ENCODE peak calls at places on chromosomes 4 and X, in nine cellular contexts. One of them, this sample, is unnamed.

GRCh38 chr4:74948279-74948678 is 15.4 kb downstream of the PARM1 start:
- DNase-seq in M059J: no peak
- DNase-seq in sciatic nerve: no peak
- DNase-seq in fibroblast of the aortic adventitia: no peak
- DNase-seq in H7: no peak
- DNase-seq in heart right ventricle: no peak
- DNase-seq in hepatic stellate cell: no peak
- DNase-seq in Calu3: peak; percentile 2
- DNase-seq in DMS153: no peak
- DNase-seq in this sample: no peak

GRCh38 chrX:136671006-136671610 is 23.1 kb downstream of the CD40LG start:
- DNase-seq in M059J: no peak
- DNase-seq in sciatic nerve: no peak
- DNase-seq in fibroblast of the aortic adventitia: no peak
- DNase-seq in H7: no peak
- DNase-seq in heart right ventricle: no peak
- DNase-seq in hepatic stellate cell: no peak
- DNase-seq in Calu3: no peak
- DNase-seq in DMS153: no peak
- DNase-seq in this sample: no peak

GRCh38 chrX:105323951-105324350 is 103.5 kb upstream of the TEX13A start:
- DNase-seq in M059J: peak; percentile 4
- DNase-seq in sciatic nerve: no peak
- DNase-seq in fibroblast of the aortic adventitia: peak; percentile 61
- DNase-seq in H7: no peak
- DNase-seq in heart right ventricle: no peak
- DNase-seq in hepatic stellate cell: peak; percentile 8
- DNase-seq in Calu3: no peak
- DNase-seq in DMS153: no peak
- DNase-seq in this sample: no peak

GRCh38 chrX:97743014-97743413 is 859.3 kb downstream of the RPA4 start:
- DNase-seq in M059J: no peak
- DNase-seq in sciatic nerve: no peak
- DNase-seq in fibroblast of the aortic adventitia: no peak
- DNase-seq in H7: no peak
- DNase-seq in heart right ventricle: no peak
- DNase-seq in hepatic stellate cell: no peak
- DNase-seq in Calu3: no peak
- DNase-seq in DMS153: no peak
- DNase-seq in this sample: no peak

GRCh38 chrX:101078716-101079115 is at the start of gene TMEM35A:
- DNase-seq in M059J: peak; percentile 53
- DNase-seq in sciatic nerve: no peak
- DNase-seq in fibroblast of the aortic adventitia: peak; percentile 44
- DNase-seq in H7: peak; percentile 36
- DNase-seq in heart right ventricle: no peak
- DNase-seq in hepatic stellate cell: no peak
- DNase-seq in Calu3: no peak
- DNase-seq in DMS153: no peak
- DNase-seq in this sample: no peak

GRCh38 chrX:82813671-82814078 is 694.4 kb upstream of the POU3F4 start:
- DNase-seq in M059J: peak; percentile 95
- DNase-seq in sciatic nerve: no peak
- DNase-seq in fibroblast of the aortic adventitia: peak; percentile 34
- DNase-seq in H7: no peak
- DNase-seq in heart right ventricle: no peak
- DNase-seq in hepatic stellate cell: no peak
- DNase-seq in Calu3: peak; percentile 41
- DNase-seq in DMS153: no peak
- DNase-seq in this sample: no peak

GRCh38 chrX:66030505-66031317 is 9.2 kb downstream of the VSIG4 start:
- DNase-seq in M059J: no peak
- DNase-seq in sciatic nerve: no peak
- DNase-seq in fibroblast of the aortic adventitia: peak; percentile 48
- DNase-seq in H7: no peak
- DNase-seq in heart right ventricle: no peak
- DNase-seq in hepatic stellate cell: no peak
- DNase-seq in Calu3: no peak
- DNase-seq in DMS153: no peak
- DNase-seq in this sample: no peak

GRCh38 chr4:151850751-151851150 is 89.9 kb upstream of the GATB start:
- DNase-seq in M059J: peak; percentile 43
- DNase-seq in sciatic nerve: no peak
- DNase-seq in fibroblast of the aortic adventitia: peak; percentile 41
- DNase-seq in H7: no peak
- DNase-seq in heart right ventricle: no peak
- DNase-seq in hepatic stellate cell: no peak
- DNase-seq in Calu3: no peak
- DNase-seq in DMS153: no peak
- DNase-seq in this sample: no peak

GRCh38 chrX:2608638-2609430 is 82.3 kb upstream of the CD99 start:
- DNase-seq in M059J: peak; percentile 83
- DNase-seq in sciatic nerve: peak; percentile 90
- DNase-seq in fibroblast of the aortic adventitia: peak; percentile 77
- DNase-seq in H7: peak; percentile 95
- DNase-seq in heart right ventricle: peak; percentile 92
- DNase-seq in hepatic stellate cell: peak; percentile 91
- DNase-seq in Calu3: peak; percentile 81
- DNase-seq in DMS153: no peak
- DNase-seq in this sample: peak; percentile 71

GRCh38 chr4:119638359-119638758 is 9.8 kb upstream of the PDE5A start:
- DNase-seq in M059J: no peak
- DNase-seq in sciatic nerve: no peak
- DNase-seq in fibroblast of the aortic adventitia: peak; percentile 74
- DNase-seq in H7: no peak
- DNase-seq in heart right ventricle: no peak
- DNase-seq in hepatic stellate cell: no peak
- DNase-seq in Calu3: no peak
- DNase-seq in DMS153: no peak
- DNase-seq in this sample: no peak

GRCh38 chrX:154735695-154736393 is 15.0 kb downstream of the GAB3 start:
- DNase-seq in M059J: peak; percentile 76
- DNase-seq in sciatic nerve: no peak
- DNase-seq in fibroblast of the aortic adventitia: peak; percentile 89
- DNase-seq in H7: no peak
- DNase-seq in heart right ventricle: peak; percentile 57
- DNase-seq in hepatic stellate cell: peak; percentile 42
- DNase-seq in Calu3: no peak
- DNase-seq in DMS153: no peak
- DNase-seq in this sample: no peak

GRCh38 chr4:12293906-12294525 is 865.3 kb upstream of the HS3ST1 start:
- DNase-seq in M059J: no peak
- DNase-seq in sciatic nerve: no peak
- DNase-seq in fibroblast of the aortic adventitia: no peak
- DNase-seq in H7: no peak
- DNase-seq in heart right ventricle: no peak
- DNase-seq in hepatic stellate cell: no peak
- DNase-seq in Calu3: no peak
- DNase-seq in DMS153: no peak
- DNase-seq in this sample: no peak

GRCh38 chrX:104113237-104113965 is 1.1 kb downstream of the ZCCHC18 start:
- DNase-seq in M059J: peak; percentile 72
- DNase-seq in sciatic nerve: peak; percentile 64
- DNase-seq in fibroblast of the aortic adventitia: peak; percentile 42
- DNase-seq in H7: peak; percentile 43
- DNase-seq in heart right ventricle: peak; percentile 26
- DNase-seq in hepatic stellate cell: peak; percentile 32
- DNase-seq in Calu3: peak; percentile 69
- DNase-seq in DMS153: peak; percentile 0
- DNase-seq in this sample: peak; percentile 36

GRCh38 chrX:56817179-56817578 is 88.1 kb downstream of the NBDY start:
- DNase-seq in M059J: no peak
- DNase-seq in sciatic nerve: no peak
- DNase-seq in fibroblast of the aortic adventitia: no peak
- DNase-seq in H7: no peak
- DNase-seq in heart right ventricle: no peak
- DNase-seq in hepatic stellate cell: no peak
- DNase-seq in Calu3: no peak
- DNase-seq in DMS153: no peak
- DNase-seq in this sample: no peak

GRCh38 chr4:11480683-11481082 is 52.0 kb upstream of the HS3ST1 start:
- DNase-seq in M059J: peak; percentile 48
- DNase-seq in sciatic nerve: no peak
- DNase-seq in fibroblast of the aortic adventitia: peak; percentile 51
- DNase-seq in H7: no peak
- DNase-seq in heart right ventricle: no peak
- DNase-seq in hepatic stellate cell: no peak
- DNase-seq in Calu3: no peak
- DNase-seq in DMS153: no peak
- DNase-seq in this sample: peak; percentile 61

GRCh38 chrX:105375816-105376215 is 155.3 kb upstream of the TEX13A start:
- DNase-seq in M059J: no peak
- DNase-seq in sciatic nerve: no peak
- DNase-seq in fibroblast of the aortic adventitia: peak; percentile 43
- DNase-seq in H7: no peak
- DNase-seq in heart right ventricle: no peak
- DNase-seq in hepatic stellate cell: peak; percentile 1
- DNase-seq in Calu3: no peak
- DNase-seq in DMS153: no peak
- DNase-seq in this sample: no peak

GRCh38 chr4:136306361-136306760 is 1225.9 kb downstream of the PCDH18 start:
- DNase-seq in M059J: no peak
- DNase-seq in sciatic nerve: no peak
- DNase-seq in fibroblast of the aortic adventitia: no peak
- DNase-seq in H7: no peak
- DNase-seq in heart right ventricle: no peak
- DNase-seq in hepatic stellate cell: no peak
- DNase-seq in Calu3: no peak
- DNase-seq in DMS153: no peak
- DNase-seq in this sample: no peak

GRCh38 chr4:113444386-113444785 is 317.2 kb downstream of the CAMK2D start:
- DNase-seq in M059J: peak; percentile 67
- DNase-seq in sciatic nerve: no peak
- DNase-seq in fibroblast of the aortic adventitia: peak; percentile 96
- DNase-seq in H7: no peak
- DNase-seq in heart right ventricle: no peak
- DNase-seq in hepatic stellate cell: no peak
- DNase-seq in Calu3: no peak
- DNase-seq in DMS153: no peak
- DNase-seq in this sample: no peak

GRCh38 chr4:10006236-10006603 is 15.1 kb downstream of the SLC2A9 start:
- DNase-seq in M059J: peak; percentile 87
- DNase-seq in sciatic nerve: no peak
- DNase-seq in fibroblast of the aortic adventitia: peak; percentile 56
- DNase-seq in H7: no peak
- DNase-seq in heart right ventricle: no peak
- DNase-seq in hepatic stellate cell: no peak
- DNase-seq in Calu3: peak; percentile 39
- DNase-seq in DMS153: peak; percentile 78
- DNase-seq in this sample: no peak

GRCh38 chr4:6011686-6012085 is 6.5 kb downstream of the C4orf50 start:
- DNase-seq in M059J: no peak
- DNase-seq in sciatic nerve: no peak
- DNase-seq in fibroblast of the aortic adventitia: no peak
- DNase-seq in H7: no peak
- DNase-seq in heart right ventricle: no peak
- DNase-seq in hepatic stellate cell: no peak
- DNase-seq in Calu3: peak; percentile 8
- DNase-seq in DMS153: peak; percentile 30
- DNase-seq in this sample: no peak

GRCh38 chr4:2408401-2408958 is 10.0 kb downstream of the ZFYVE28 start:
- DNase-seq in M059J: no peak
- DNase-seq in sciatic nerve: no peak
- DNase-seq in fibroblast of the aortic adventitia: no peak
- DNase-seq in H7: peak; percentile 86
- DNase-seq in heart right ventricle: no peak
- DNase-seq in hepatic stellate cell: no peak
- DNase-seq in Calu3: no peak
- DNase-seq in DMS153: no peak
- DNase-seq in this sample: no peak

GRCh38 chr4:148716361-148717063 is 274.3 kb upstream of the NR3C2 start:
- DNase-seq in M059J: no peak
- DNase-seq in sciatic nerve: no peak
- DNase-seq in fibroblast of the aortic adventitia: no peak
- DNase-seq in H7: peak; percentile 2
- DNase-seq in heart right ventricle: no peak
- DNase-seq in hepatic stellate cell: no peak
- DNase-seq in Calu3: no peak
- DNase-seq in DMS153: no peak
- DNase-seq in this sample: no peak

GRCh38 chrX:10608099-10608498 is 12.3 kb downstream of the MID1 start:
- DNase-seq in M059J: peak; percentile 26
- DNase-seq in sciatic nerve: no peak
- DNase-seq in fibroblast of the aortic adventitia: peak; percentile 73
- DNase-seq in H7: no peak
- DNase-seq in heart right ventricle: no peak
- DNase-seq in hepatic stellate cell: no peak
- DNase-seq in Calu3: no peak
- DNase-seq in DMS153: no peak
- DNase-seq in this sample: no peak

GRCh38 chr4:122000849-122001248 is 49.0 kb upstream of the TRPC3 start:
- DNase-seq in M059J: peak; percentile 13
- DNase-seq in sciatic nerve: no peak
- DNase-seq in fibroblast of the aortic adventitia: peak; percentile 8
- DNase-seq in H7: no peak
- DNase-seq in heart right ventricle: no peak
- DNase-seq in hepatic stellate cell: no peak
- DNase-seq in Calu3: no peak
- DNase-seq in DMS153: no peak
- DNase-seq in this sample: no peak

GRCh38 chrX:57453901-57454300 is 137.9 kb upstream of the ZXDB start:
- DNase-seq in M059J: peak; percentile 22
- DNase-seq in sciatic nerve: no peak
- DNase-seq in fibroblast of the aortic adventitia: peak; percentile 11
- DNase-seq in H7: peak; percentile 4
- DNase-seq in heart right ventricle: no peak
- DNase-seq in hepatic stellate cell: peak; percentile 1
- DNase-seq in Calu3: no peak
- DNase-seq in DMS153: no peak
- DNase-seq in this sample: peak; percentile 30

GRCh38 chrX:139287155-139287924 is 243.2 kb upstream of the F9 start:
- DNase-seq in M059J: no peak
- DNase-seq in sciatic nerve: no peak
- DNase-seq in fibroblast of the aortic adventitia: no peak
- DNase-seq in H7: no peak
- DNase-seq in heart right ventricle: no peak
- DNase-seq in hepatic stellate cell: no peak
- DNase-seq in Calu3: no peak
- DNase-seq in DMS153: peak; percentile 65
- DNase-seq in this sample: no peak

GRCh38 chr4:69830529-69831269 is 29.2 kb downstream of the SULT1E1 start:
- DNase-seq in M059J: no peak
- DNase-seq in sciatic nerve: no peak
- DNase-seq in fibroblast of the aortic adventitia: peak; percentile 65
- DNase-seq in H7: no peak
- DNase-seq in heart right ventricle: no peak
- DNase-seq in hepatic stellate cell: no peak
- DNase-seq in Calu3: peak; percentile 54
- DNase-seq in DMS153: peak; percentile 99
- DNase-seq in this sample: no peak

GRCh38 chrX:86066998-86067397 is 19.6 kb upstream of the CHM start:
- DNase-seq in M059J: peak; percentile 5
- DNase-seq in sciatic nerve: no peak
- DNase-seq in fibroblast of the aortic adventitia: no peak
- DNase-seq in H7: no peak
- DNase-seq in heart right ventricle: no peak
- DNase-seq in hepatic stellate cell: no peak
- DNase-seq in Calu3: peak; percentile 1
- DNase-seq in DMS153: no peak
- DNase-seq in this sample: no peak

GRCh38 chrX:155766321-155766720 is 114.8 kb upstream of the VAMP7 start:
- DNase-seq in M059J: peak; percentile 68
- DNase-seq in sciatic nerve: no peak
- DNase-seq in fibroblast of the aortic adventitia: no peak
- DNase-seq in H7: no peak
- DNase-seq in heart right ventricle: no peak
- DNase-seq in hepatic stellate cell: no peak
- DNase-seq in Calu3: no peak
- DNase-seq in DMS153: no peak
- DNase-seq in this sample: no peak

GRCh38 chr4:185020863-185021761 is 2.8 kb downstream of the HELT start:
- DNase-seq in M059J: no peak
- DNase-seq in sciatic nerve: no peak
- DNase-seq in fibroblast of the aortic adventitia: no peak
- DNase-seq in H7: peak; percentile 78
- DNase-seq in heart right ventricle: no peak
- DNase-seq in hepatic stellate cell: no peak
- DNase-seq in Calu3: no peak
- DNase-seq in DMS153: no peak
- DNase-seq in this sample: no peak

GRCh38 chrX:135973025-135973547 is 702 bp downstream of the MMGT1 start:
- DNase-seq in M059J: peak; percentile 45
- DNase-seq in sciatic nerve: no peak
- DNase-seq in fibroblast of the aortic adventitia: peak; percentile 30
- DNase-seq in H7: no peak
- DNase-seq in heart right ventricle: no peak
- DNase-seq in hepatic stellate cell: no peak
- DNase-seq in Calu3: peak; percentile 8
- DNase-seq in DMS153: no peak
- DNase-seq in this sample: no peak